ENCODE peak calls at places on chromosomes 12 and 14, in ten cellular contexts. One of them, this sample, is unnamed. For H3K4me1, the result is how much of the 10 kb centered on the place peaks cover.

GRCh38 chr12:57276935-57277563 is 26.1 kb upstream of the STAC3 start:
- DNase-seq in psoas muscle: no peak
- DNase-seq in ascending aorta: no peak
- DNase-seq in heart left ventricle: no peak
- DNase-seq in A549: peak
- DNase-seq in sigmoid colon: no peak
- DNase-seq in OCI-LY7: peak
- DNase-seq in GM12878: no peak
- DNase-seq in CD4-positive, alpha-beta memory T cell: no peak
- DNase-seq in kidney: no peak
- DNase-seq in this sample: no peak

GRCh38 chr14:101228949-101229541 is 325.5 kb upstream of the RTL1 start:
- DNase-seq in psoas muscle: no peak
- DNase-seq in ascending aorta: peak
- DNase-seq in heart left ventricle: no peak
- DNase-seq in A549: peak
- DNase-seq in sigmoid colon: no peak
- DNase-seq in OCI-LY7: no peak
- DNase-seq in GM12878: no peak
- DNase-seq in CD4-positive, alpha-beta memory T cell: no peak
- DNase-seq in kidney: peak
- DNase-seq in this sample: no peak

GRCh38 chr12:89060133-89060532 is 292.2 kb downstream of the DUSP6 start:
- DNase-seq in psoas muscle: no peak
- DNase-seq in ascending aorta: no peak
- DNase-seq in heart left ventricle: no peak
- DNase-seq in A549: no peak
- DNase-seq in sigmoid colon: no peak
- DNase-seq in OCI-LY7: no peak
- DNase-seq in GM12878: no peak
- DNase-seq in CD4-positive, alpha-beta memory T cell: no peak
- DNase-seq in kidney: no peak
- DNase-seq in this sample: no peak

GRCh38 chr12:19778111-19778688 is 338.9 kb downstream of the AEBP2 start:
- DNase-seq in psoas muscle: no peak
- DNase-seq in ascending aorta: no peak
- DNase-seq in heart left ventricle: no peak
- DNase-seq in A549: no peak
- DNase-seq in sigmoid colon: no peak
- DNase-seq in OCI-LY7: no peak
- DNase-seq in GM12878: no peak
- DNase-seq in CD4-positive, alpha-beta memory T cell: no peak
- DNase-seq in kidney: no peak
- DNase-seq in this sample: no peak

GRCh38 chr14:77339407-77339806 is 18.6 kb downstream of the GSTZ1 start:
- DNase-seq in psoas muscle: no peak
- DNase-seq in ascending aorta: no peak
- DNase-seq in heart left ventricle: no peak
- DNase-seq in A549: no peak
- DNase-seq in sigmoid colon: no peak
- DNase-seq in OCI-LY7: no peak
- DNase-seq in GM12878: no peak
- DNase-seq in CD4-positive, alpha-beta memory T cell: no peak
- DNase-seq in kidney: no peak
- DNase-seq in this sample: no peak

GRCh38 chr14:96589577-96589976 is 87.4 kb downstream of the PAPOLA start:
- DNase-seq in psoas muscle: no peak
- DNase-seq in ascending aorta: no peak
- DNase-seq in heart left ventricle: no peak
- DNase-seq in A549: no peak
- DNase-seq in sigmoid colon: peak
- DNase-seq in OCI-LY7: no peak
- DNase-seq in GM12878: no peak
- DNase-seq in CD4-positive, alpha-beta memory T cell: no peak
- DNase-seq in kidney: no peak
- DNase-seq in this sample: no peak

GRCh38 chr12:65152012-65152411 is 17.4 kb upstream of the LEMD3 start:
- DNase-seq in psoas muscle: no peak
- DNase-seq in ascending aorta: no peak
- DNase-seq in heart left ventricle: no peak
- DNase-seq in A549: no peak
- DNase-seq in sigmoid colon: no peak
- DNase-seq in OCI-LY7: no peak
- DNase-seq in GM12878: no peak
- DNase-seq in CD4-positive, alpha-beta memory T cell: no peak
- DNase-seq in kidney: no peak
- DNase-seq in this sample: no peak

GRCh38 chr14:82447586-82447985 is 913.9 kb upstream of the SEL1L start:
- DNase-seq in psoas muscle: no peak
- DNase-seq in ascending aorta: no peak
- DNase-seq in heart left ventricle: no peak
- DNase-seq in A549: no peak
- DNase-seq in sigmoid colon: no peak
- DNase-seq in OCI-LY7: no peak
- DNase-seq in GM12878: no peak
- DNase-seq in CD4-positive, alpha-beta memory T cell: no peak
- DNase-seq in kidney: no peak
- DNase-seq in this sample: no peak

GRCh38 chr12:68733661-68734071 is 12.3 kb upstream of the SLC35E3 start:
- DNase-seq in psoas muscle: no peak
- DNase-seq in ascending aorta: no peak
- DNase-seq in heart left ventricle: no peak
- DNase-seq in A549: no peak
- DNase-seq in sigmoid colon: no peak
- DNase-seq in OCI-LY7: no peak
- DNase-seq in GM12878: no peak
- DNase-seq in CD4-positive, alpha-beta memory T cell: no peak
- DNase-seq in kidney: no peak
- DNase-seq in this sample: no peak

GRCh38 chr14:24715239-24715638 is 81.2 kb upstream of the GZMB start:
- DNase-seq in psoas muscle: no peak
- DNase-seq in ascending aorta: no peak
- DNase-seq in heart left ventricle: no peak
- DNase-seq in A549: no peak
- DNase-seq in sigmoid colon: no peak
- DNase-seq in OCI-LY7: no peak
- DNase-seq in GM12878: no peak
- DNase-seq in CD4-positive, alpha-beta memory T cell: no peak
- DNase-seq in kidney: no peak
- DNase-seq in this sample: no peak

GRCh38 chr12:55729592-55730446 is 1.0 kb upstream of the CD63 start:
- DNase-seq in psoas muscle: peak
- DNase-seq in ascending aorta: peak
- DNase-seq in heart left ventricle: peak
- DNase-seq in A549: peak
- DNase-seq in sigmoid colon: peak
- DNase-seq in OCI-LY7: peak
- DNase-seq in GM12878: no peak
- DNase-seq in CD4-positive, alpha-beta memory T cell: peak
- DNase-seq in kidney: peak
- DNase-seq in this sample: peak

GRCh38 chr12:752673-753400 is 458 bp downstream of the WNK1 start:
- DNase-seq in psoas muscle: peak
- DNase-seq in ascending aorta: peak
- DNase-seq in heart left ventricle: peak
- DNase-seq in A549: no peak
- DNase-seq in sigmoid colon: no peak
- DNase-seq in OCI-LY7: peak
- DNase-seq in GM12878: no peak
- DNase-seq in CD4-positive, alpha-beta memory T cell: peak
- DNase-seq in kidney: peak
- DNase-seq in this sample: peak

GRCh38 chr12:56385873-56386272 is 23.2 kb upstream of the APOF start:
- DNase-seq in psoas muscle: no peak
- DNase-seq in ascending aorta: peak
- DNase-seq in heart left ventricle: no peak
- DNase-seq in A549: no peak
- DNase-seq in sigmoid colon: no peak
- DNase-seq in OCI-LY7: no peak
- DNase-seq in GM12878: no peak
- DNase-seq in CD4-positive, alpha-beta memory T cell: no peak
- DNase-seq in kidney: no peak
- DNase-seq in this sample: no peak

GRCh38 chr14:99725774-99726537 is 41.9 kb downstream of the CYP46A1 start:
- DNase-seq in psoas muscle: no peak
- DNase-seq in ascending aorta: peak
- DNase-seq in heart left ventricle: no peak
- DNase-seq in A549: no peak
- DNase-seq in sigmoid colon: peak
- DNase-seq in OCI-LY7: no peak
- DNase-seq in GM12878: no peak
- DNase-seq in CD4-positive, alpha-beta memory T cell: no peak
- DNase-seq in kidney: peak
- DNase-seq in this sample: peak

GRCh38 chr12:98371419-98371818 is 144.0 kb upstream of the TMPO start:
- DNase-seq in psoas muscle: no peak
- DNase-seq in ascending aorta: no peak
- DNase-seq in heart left ventricle: no peak
- DNase-seq in A549: no peak
- DNase-seq in sigmoid colon: no peak
- DNase-seq in OCI-LY7: no peak
- DNase-seq in GM12878: no peak
- DNase-seq in CD4-positive, alpha-beta memory T cell: no peak
- DNase-seq in kidney: no peak
- DNase-seq in this sample: no peak

GRCh38 chr12:42023733-42024494 is 120.8 kb downstream of the GXYLT1 start:
- DNase-seq in psoas muscle: peak
- DNase-seq in ascending aorta: peak
- DNase-seq in heart left ventricle: peak
- DNase-seq in A549: peak
- DNase-seq in sigmoid colon: peak
- DNase-seq in OCI-LY7: peak
- DNase-seq in GM12878: peak
- DNase-seq in CD4-positive, alpha-beta memory T cell: peak
- DNase-seq in kidney: peak
- DNase-seq in this sample: peak

GRCh38 chr12:121652767-121653497 is 16.5 kb downstream of the MORN3 start:
- DNase-seq in psoas muscle: no peak
- DNase-seq in ascending aorta: no peak
- DNase-seq in heart left ventricle: no peak
- DNase-seq in A549: no peak
- DNase-seq in sigmoid colon: no peak
- DNase-seq in OCI-LY7: no peak
- DNase-seq in GM12878: no peak
- DNase-seq in CD4-positive, alpha-beta memory T cell: no peak
- DNase-seq in kidney: no peak
- DNase-seq in this sample: no peak

GRCh38 chr12:26460361-26460760 is 265.0 kb downstream of the SSPN start:
- DNase-seq in psoas muscle: no peak
- DNase-seq in ascending aorta: no peak
- DNase-seq in heart left ventricle: no peak
- DNase-seq in A549: no peak
- DNase-seq in sigmoid colon: no peak
- DNase-seq in OCI-LY7: no peak
- DNase-seq in GM12878: no peak
- DNase-seq in CD4-positive, alpha-beta memory T cell: no peak
- DNase-seq in kidney: no peak
- DNase-seq in this sample: no peak

GRCh38 chr12:22974865-22975264 is 349.9 kb downstream of the ETNK1 start:
- DNase-seq in psoas muscle: no peak
- DNase-seq in ascending aorta: no peak
- DNase-seq in heart left ventricle: no peak
- DNase-seq in A549: peak
- DNase-seq in sigmoid colon: no peak
- DNase-seq in OCI-LY7: no peak
- DNase-seq in GM12878: no peak
- DNase-seq in CD4-positive, alpha-beta memory T cell: no peak
- DNase-seq in kidney: no peak
- DNase-seq in this sample: no peak

GRCh38 chr12:108571604-108572165 is 9.3 kb downstream of the ISCU start:
- DNase-seq in psoas muscle: no peak
- DNase-seq in ascending aorta: peak
- DNase-seq in heart left ventricle: no peak
- DNase-seq in A549: no peak
- DNase-seq in sigmoid colon: no peak
- DNase-seq in OCI-LY7: no peak
- DNase-seq in GM12878: no peak
- DNase-seq in CD4-positive, alpha-beta memory T cell: no peak
- DNase-seq in kidney: no peak
- DNase-seq in this sample: no peak
- H3K4me1 ChIP-seq in psoas muscle: under half
- H3K4me1 ChIP-seq in ascending aorta: under half
- H3K4me1 ChIP-seq in heart left ventricle: under half
- H3K4me1 ChIP-seq in A549: under half
- H3K4me1 ChIP-seq in sigmoid colon: under half
- H3K4me1 ChIP-seq in OCI-LY7: half or more
- H3K4me1 ChIP-seq in GM12878: half or more
- H3K4me1 ChIP-seq in CD4-positive, alpha-beta memory T cell: half or more
- H3K4me1 ChIP-seq in kidney: under half
- H3K4me1 ChIP-seq in this sample: under half

DNA sequence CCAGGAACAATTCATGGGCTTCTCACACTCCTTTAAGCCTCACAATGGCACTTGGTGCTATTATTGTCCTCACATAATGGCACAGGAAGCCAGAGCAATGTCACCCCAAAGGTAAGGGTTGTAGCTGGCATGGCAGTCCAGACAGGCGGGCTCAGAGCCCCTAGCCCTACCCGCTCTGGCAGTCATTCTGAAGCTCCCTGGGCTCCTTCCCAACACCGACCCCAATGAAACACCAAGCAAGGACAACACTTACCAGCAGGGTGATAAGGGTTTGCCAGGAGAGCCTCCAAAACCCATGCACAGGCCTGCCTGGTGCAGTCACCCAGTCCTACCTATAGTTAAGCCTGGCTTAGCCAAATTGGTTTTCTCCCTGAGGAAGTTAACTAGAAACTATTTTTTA is 30.8 kb downstream of the MAX start:
- DNase-seq in psoas muscle: no peak
- DNase-seq in ascending aorta: no peak
- DNase-seq in heart left ventricle: peak
- DNase-seq in A549: no peak
- DNase-seq in sigmoid colon: no peak
- DNase-seq in OCI-LY7: no peak
- DNase-seq in GM12878: no peak
- DNase-seq in CD4-positive, alpha-beta memory T cell: no peak
- DNase-seq in kidney: no peak
- DNase-seq in this sample: no peak
- H3K4me1 ChIP-seq in psoas muscle: half or more
- H3K4me1 ChIP-seq in ascending aorta: under half
- H3K4me1 ChIP-seq in heart left ventricle: under half
- H3K4me1 ChIP-seq in A549: under half
- H3K4me1 ChIP-seq in sigmoid colon: half or more
- H3K4me1 ChIP-seq in OCI-LY7: under half
- H3K4me1 ChIP-seq in GM12878: under half
- H3K4me1 ChIP-seq in CD4-positive, alpha-beta memory T cell: under half
- H3K4me1 ChIP-seq in kidney: under half
- H3K4me1 ChIP-seq in this sample: under half

GRCh38 chr12:124740691-124741137 is 123.0 kb downstream of the SCARB1 start:
- DNase-seq in psoas muscle: peak
- DNase-seq in ascending aorta: no peak
- DNase-seq in heart left ventricle: peak
- DNase-seq in A549: no peak
- DNase-seq in sigmoid colon: peak
- DNase-seq in OCI-LY7: no peak
- DNase-seq in GM12878: no peak
- DNase-seq in CD4-positive, alpha-beta memory T cell: no peak
- DNase-seq in kidney: peak
- DNase-seq in this sample: no peak
- H3K4me1 ChIP-seq in psoas muscle: under half
- H3K4me1 ChIP-seq in ascending aorta: under half
- H3K4me1 ChIP-seq in heart left ventricle: under half
- H3K4me1 ChIP-seq in A549: under half
- H3K4me1 ChIP-seq in sigmoid colon: half or more
- H3K4me1 ChIP-seq in OCI-LY7: under half
- H3K4me1 ChIP-seq in GM12878: under half
- H3K4me1 ChIP-seq in CD4-positive, alpha-beta memory T cell: under half
- H3K4me1 ChIP-seq in kidney: under half
- H3K4me1 ChIP-seq in this sample: under half

GRCh38 chr14:93033983-93034670 is 81.6 kb downstream of the ITPK1 start:
- DNase-seq in psoas muscle: no peak
- DNase-seq in ascending aorta: no peak
- DNase-seq in heart left ventricle: no peak
- DNase-seq in A549: no peak
- DNase-seq in sigmoid colon: no peak
- DNase-seq in OCI-LY7: peak
- DNase-seq in GM12878: no peak
- DNase-seq in CD4-positive, alpha-beta memory T cell: peak
- DNase-seq in kidney: peak
- DNase-seq in this sample: no peak
- H3K4me1 ChIP-seq in psoas muscle: under half
- H3K4me1 ChIP-seq in ascending aorta: under half
- H3K4me1 ChIP-seq in heart left ventricle: under half
- H3K4me1 ChIP-seq in A549: half or more
- H3K4me1 ChIP-seq in sigmoid colon: half or more
- H3K4me1 ChIP-seq in OCI-LY7: under half
- H3K4me1 ChIP-seq in GM12878: under half
- H3K4me1 ChIP-seq in CD4-positive, alpha-beta memory T cell: under half
- H3K4me1 ChIP-seq in kidney: under half
- H3K4me1 ChIP-seq in this sample: under half

This sample was measured in breast epithelium.